ENCODE peak calls at places on chromosome 10, in nine cellular contexts. N is AG09309; Y is breast epithelium; G is ovary; L is CD4-positive, alpha-beta T cell; P is astrocyte of the spinal cord; I is uterus; U is sigmoid colon; D is H1. T is an unnamed sample.

GRCh38 chr10:119441921-119442757 is 100.4 kb downstream of the RGS10 start:
- DNase-seq in N (no peak), Y (no peak), G (no peak), L (no peak), P (no peak), I (no peak), U (no peak), D (no peak), T (no peak)

GRCh38 chr10:116688241-116688711 is 54.1 kb downstream of the HSPA12A start:
- DNase-seq in N (no peak), Y (peak; percentile 31), G (peak; percentile 45), L (no peak), P (peak; percentile 15), I (peak; percentile 46), U (peak; percentile 72), D (no peak), T (no peak)

GRCh38 chr10:99855479-99856071 is 73.1 kb downstream of the ABCC2 start:
- DNase-seq in N (no peak), Y (no peak), G (no peak), L (no peak), P (no peak), I (no peak), U (no peak), D (no peak), T (no peak)

GRCh38 chr10:87671416-87671815 is 11.7 kb downstream of the PAPSS2 start:
- DNase-seq in N (no peak), Y (no peak), G (no peak), L (no peak), P (peak; percentile 32), I (no peak), U (no peak), D (no peak), T (no peak)

GRCh38 chr10:119724630-119725549 is 960 bp upstream of the INPP5F start:
- DNase-seq in N (no peak), Y (no peak), G (no peak), L (peak; percentile 3), P (peak; percentile 42), I (no peak), U (no peak), D (peak; percentile 59), T (no peak)

GRCh38 chr10:15167411-15168295 is 840 bp downstream of the NMT2 start:
- DNase-seq in N (no peak), Y (peak; percentile 30), G (peak; percentile 57), L (peak; percentile 20), P (peak; percentile 53), I (peak; percentile 65), U (peak; percentile 77), D (peak; percentile 83), T (peak; percentile 40)

GRCh38 chr10:79184141-79184625 is 115.4 kb downstream of the ZMIZ1 start:
- DNase-seq in N (peak; percentile 38), Y (no peak), G (no peak), L (no peak), P (peak; percentile 63), I (no peak), U (no peak), D (no peak), T (peak; percentile 69)

GRCh38 chr10:91653214-91653875 is 20.5 kb upstream of the PPP1R3C start:
- DNase-seq in N (no peak), Y (no peak), G (no peak), L (no peak), P (peak; percentile 71), I (no peak), U (no peak), D (no peak), T (no peak)

GRCh38 chr10:49025347-49025983 is 85.8 kb upstream of the LRRC18 start:
- DNase-seq in N (no peak), Y (no peak), G (no peak), L (no peak), P (no peak), I (no peak), U (no peak), D (no peak), T (no peak)

GRCh38 chr10:86344281-86344680 is 22.3 kb downstream of the GRID1 start:
- DNase-seq in N (no peak), Y (no peak), G (no peak), L (no peak), P (no peak), I (no peak), U (peak; percentile 34), D (no peak), T (no peak)

GRCh38 chr10:30784896-30785605 is 155.5 kb upstream of the LYZL2 start:
- DNase-seq in N (no peak), Y (peak; percentile 44), G (peak; percentile 74), L (peak; percentile 18), P (peak; percentile 78), I (peak; percentile 76), U (peak; percentile 94), D (peak; percentile 85), T (peak; percentile 75)

GRCh38 chr10:91090761-91091529 is 129.5 kb upstream of the PCGF5 start:
- DNase-seq in N (peak; percentile 17), Y (no peak), G (no peak), L (no peak), P (peak; percentile 14), I (no peak), U (no peak), D (no peak), T (no peak)

GRCh38 chr10:119478111-119479047 is 64.1 kb downstream of the RGS10 start:
- DNase-seq in N (no peak), Y (no peak), G (no peak), L (no peak), P (no peak), I (no peak), U (no peak), D (no peak), T (no peak)

GRCh38 chr10:89163265-89163995 is 43.7 kb downstream of the CH25H start:
- DNase-seq in N (peak; percentile 58), Y (peak; percentile 22), G (peak; percentile 15), L (peak; percentile 23), P (no peak), I (peak; percentile 33), U (peak; percentile 72), D (no peak), T (peak; percentile 43)

DNA sequence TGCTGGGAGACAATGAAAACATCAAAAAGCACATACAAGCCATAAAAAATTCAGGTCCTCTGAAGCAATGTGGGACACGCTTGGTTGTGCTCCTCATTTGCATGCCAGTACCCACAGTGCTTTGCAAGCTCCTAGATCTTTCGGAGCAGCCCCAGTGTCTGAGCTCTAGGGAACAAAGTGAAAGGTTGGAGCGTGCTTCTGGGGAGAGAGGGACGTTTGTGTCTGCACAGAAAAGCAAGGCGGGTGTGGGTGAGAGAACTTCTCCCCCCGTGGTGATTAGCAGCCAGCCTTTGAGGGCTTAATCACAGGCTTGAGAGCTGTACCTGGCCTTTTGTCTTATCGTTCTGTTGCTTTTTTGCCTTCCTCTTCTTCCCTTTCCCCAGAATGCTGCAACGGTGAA is 76.7 kb upstream of the HABP2 start:
- DNase-seq in N (no peak), Y (peak; percentile 56), G (peak; percentile 27), L (no peak), P (no peak), I (peak; percentile 34), U (no peak), D (no peak), T (no peak)
- TF ChIP-seq CTCF in N (no peak), Y (no peak), G (no peak), L (no peak), P (no peak), I (no peak), U (no peak), D (no peak), T (no peak)

GRCh38 chr10:26861326-26861998 is 704 bp upstream of the ABI1 start:
- DNase-seq in N (no peak), Y (no peak), G (no peak), L (no peak), P (no peak), I (no peak), U (no peak), D (no peak), T (no peak)
- TF ChIP-seq CTCF in N (no peak), Y (peak; percentile 56), G (peak; percentile 22), L (peak; percentile 85), P (no peak), I (no peak), U (no peak), D (no peak), T (no peak)

GRCh38 chr10:111076191-111076681 is 593 bp upstream of the ADRA2A start:
- DNase-seq in N (no peak), Y (no peak), G (peak; percentile 79), L (peak; percentile 26), P (peak; percentile 32), I (peak; percentile 64), U (peak; percentile 80), D (peak; percentile 96), T (peak; percentile 42)
- TF ChIP-seq CTCF in N (peak; percentile 81), Y (peak; percentile 45), G (peak; percentile 87), L (peak; percentile 45), P (peak; percentile 86), I (peak; percentile 68), U (peak; percentile 80), D (peak; percentile 98), T (peak; percentile 43)

GRCh38 chr10:132293416-132294195 is 14.1 kb downstream of the STK32C start:
- DNase-seq in N (no peak), Y (no peak), G (no peak), L (no peak), P (no peak), I (no peak), U (peak; percentile 76), D (no peak), T (no peak)

GRCh38 chr10:132292972-132293415 is 14.8 kb downstream of the STK32C start:
- DNase-seq in N (no peak), Y (no peak), G (no peak), L (no peak), P (no peak), I (no peak), U (peak; percentile 72), D (no peak), T (no peak)

GRCh38 chr10:132296671-132297443 is 10.9 kb downstream of the STK32C start:
- DNase-seq in N (no peak), Y (no peak), G (no peak), L (no peak), P (no peak), I (peak; percentile 11), U (peak; percentile 58), D (no peak), T (no peak)

GRCh38 chr10:132294196-132294520 is 13.6 kb downstream of the STK32C start:
- DNase-seq in N (no peak), Y (no peak), G (no peak), L (no peak), P (no peak), I (no peak), U (no peak), D (no peak), T (no peak)

DNA sequence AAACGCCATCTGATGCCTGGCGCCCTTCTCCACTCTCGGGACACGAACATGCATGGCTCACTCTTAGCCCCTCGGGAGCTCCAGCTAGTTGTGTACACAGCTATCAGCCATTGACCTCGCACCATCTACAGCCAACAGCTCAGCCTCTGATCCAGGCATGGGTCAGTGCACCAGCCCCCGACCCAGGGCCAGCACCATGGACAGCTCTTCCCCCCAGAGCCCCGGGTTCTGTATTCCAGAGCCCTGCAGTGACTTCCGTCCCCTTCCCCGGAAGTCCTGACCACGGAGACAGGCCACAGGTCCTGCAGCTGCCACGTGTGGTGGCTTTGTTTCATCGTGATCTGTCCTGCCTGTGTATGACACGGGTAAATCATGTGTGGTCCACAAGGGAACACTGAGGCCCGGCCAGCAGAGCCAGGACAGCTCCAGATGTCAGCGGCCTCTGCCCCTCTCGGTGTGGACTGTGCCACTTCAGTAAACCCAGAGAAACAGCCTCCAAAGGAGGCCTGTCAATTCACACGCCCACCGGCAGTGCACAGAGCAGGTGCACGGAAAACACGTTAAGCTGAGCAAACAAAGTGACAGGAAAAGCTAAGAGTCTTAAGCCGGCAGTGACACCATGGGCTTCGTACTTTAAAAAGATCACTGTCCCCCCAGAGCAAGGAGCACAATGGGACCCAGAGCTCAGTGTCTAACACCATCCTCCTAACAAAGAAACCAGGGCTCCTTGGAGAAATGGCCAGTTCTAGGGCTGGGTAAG is 13.0 kb downstream of the STK32C start:
- DNase-seq in N (no peak), Y (no peak), G (no peak), L (no peak), P (no peak), I (no peak), U (peak; percentile 27), D (peak; percentile 79), T (no peak)
- TF ChIP-seq CTCF in N (no peak), Y (no peak), G (no peak), L (no peak), P (no peak), I (no peak), U (no peak), D (no peak), T (no peak)